ENCODE peak calls at places on chromosomes 2 and 18, in nine cellular contexts. R, L, E, P, Q, I, V, S and C are unnamed samples.

GRCh38 chr2:105734762-105735538 is 9.8 kb upstream of the NCK2 start:
- DNase-seq in L (no peak), V (no peak), E (no peak), Q (no peak), I (peak; percentile 38), S (peak; percentile 84), P (no peak), R (peak; percentile 71), C (no peak)

GRCh38 chr18:11502368-11502767 is 107.0 kb upstream of the SLC35G4 start:
- DNase-seq in E (no peak), S (peak; percentile 48), I (no peak), Q (no peak), P (no peak), L (no peak), R (peak; percentile 38), V (no peak), C (no peak)

GRCh38 chr2:21007129-21008013 is 36.5 kb downstream of the APOB start:
- DNase-seq in L (no peak), I (peak; percentile 1), Q (no peak), R (no peak), P (no peak), E (no peak), V (no peak), S (no peak), C (no peak)

GRCh38 chr18:69490813-69491212 is 90.1 kb downstream of the DOK6 start:
- DNase-seq in V (no peak), E (no peak), S (peak; percentile 82), L (no peak), I (no peak), Q (no peak), P (no peak), R (peak; percentile 54), C (no peak)

GRCh38 chr18:37578886-37579513 is 13.4 kb upstream of the CELF4 start:
- DNase-seq in S (peak; percentile 18), L (no peak), I (peak; percentile 48), V (no peak), E (no peak), R (peak; percentile 47), P (no peak), Q (peak; percentile 57), C (no peak)

GRCh38 chr18:56305583-56305982 is 332.8 kb downstream of the TXNL1 start:
- DNase-seq in R (peak; percentile 26), V (no peak), L (no peak), S (peak; percentile 47), E (no peak), P (no peak), I (no peak), Q (no peak), C (no peak)

GRCh38 chr2:182541268-182541667 is 114.4 kb upstream of the PDE1A start:
- DNase-seq in P (no peak), S (no peak), E (no peak), V (no peak), Q (no peak), R (no peak), I (no peak), L (no peak), C (no peak)

GRCh38 chr18:76487782-76488181 is 7.3 kb downstream of the ZNF516 start:
- DNase-seq in I (no peak), P (no peak), V (peak; percentile 48), E (no peak), Q (no peak), S (peak; percentile 20), L (no peak), R (no peak), C (no peak)

GRCh38 chr2:30448308-30448707 is 1.3 kb downstream of the LCLAT1 start:
- DNase-seq in Q (no peak), L (no peak), R (no peak), S (no peak), P (no peak), E (no peak), I (no peak), V (no peak), C (no peak)

GRCh38 chr2:65499216-65499615 is 66.8 kb upstream of the SPRED2 start:
- DNase-seq in L (no peak), I (no peak), E (no peak), R (no peak), V (no peak), S (no peak), Q (no peak), P (no peak), C (no peak)

GRCh38 chr2:43937269-43937820 is 58.4 kb downstream of the LRPPRC start:
- DNase-seq in R (no peak), E (no peak), V (no peak), I (no peak), Q (no peak), P (no peak), L (no peak), S (no peak), C (no peak)

GRCh38 chr2:44544991-44545390 is 183.2 kb downstream of the CAMKMT start:
- DNase-seq in E (no peak), L (no peak), S (no peak), V (no peak), I (no peak), Q (peak; percentile 41), P (no peak), R (no peak), C (no peak)

GRCh38 chr2:238362611-238363010 is 42.3 kb downstream of the TRAF3IP1 start:
- DNase-seq in S (no peak), Q (no peak), V (no peak), P (no peak), L (no peak), E (no peak), R (no peak), I (no peak), C (no peak)

GRCh38 chr2:45964226-45964841 is 312.9 kb downstream of the PRKCE start:
- DNase-seq in E (no peak), V (peak; percentile 81), I (no peak), Q (peak; percentile 61), S (peak; percentile 91), R (peak; percentile 88), L (peak; percentile 77), P (peak; percentile 97), C (no peak)

GRCh38 chr2:127326289-127326945 is 32.5 kb upstream of the ERCC3 start:
- DNase-seq in I (no peak), R (no peak), V (no peak), E (no peak), Q (no peak), L (no peak), S (no peak), P (no peak), C (no peak)

GRCh38 chr2:96427169-96427568 is 78.0 kb downstream of the NEURL3 start:
- DNase-seq in E (no peak), I (no peak), P (no peak), V (no peak), Q (no peak), R (no peak), L (no peak), S (no peak), C (no peak)

GRCh38 chr2:102483086-102483485 is 10.1 kb downstream of the SLC9A4 start:
- DNase-seq in I (no peak), V (no peak), Q (no peak), L (no peak), S (no peak), P (no peak), E (no peak), R (no peak), C (no peak)

GRCh38 chr2:101012706-101013181 is 10.7 kb downstream of the RPL31 start:
- DNase-seq in P (no peak), R (peak; percentile 60), V (no peak), L (no peak), S (peak; percentile 56), E (peak; percentile 51), I (peak; percentile 52), Q (no peak), C (no peak)

GRCh38 chr18:43034683-43035500 is 80.6 kb downstream of the RIT2 start:
- DNase-seq in P (no peak), R (no peak), V (no peak), E (no peak), Q (no peak), L (no peak), S (no peak), I (peak; percentile 73), C (no peak)

GRCh38 chr2:127413200-127413599 is 5.0 kb upstream of the PROC start:
- DNase-seq in E (no peak), L (no peak), R (no peak), S (peak; percentile 42), P (no peak), V (no peak), Q (no peak), I (no peak), C (no peak)

GRCh38 chr18:11119962-11120361 is 29.4 kb downstream of the PIEZO2 start:
- DNase-seq in I (no peak), P (no peak), E (no peak), V (no peak), S (peak; percentile 72), L (no peak), Q (no peak), R (peak; percentile 54), C (no peak)

GRCh38 chr2:166092889-166093288 is 34.9 kb downstream of the SCN1A start:
- DNase-seq in R (peak; percentile 15), I (no peak), S (peak; percentile 54), P (no peak), E (no peak), L (no peak), Q (no peak), V (no peak), C (no peak)

GRCh38 chr2:80054339-80054675 is 250.2 kb downstream of the LRRTM1 start:
- DNase-seq in L (no peak), S (peak; percentile 55), R (no peak), Q (peak; percentile 30), P (no peak), E (no peak), V (no peak), I (peak; percentile 74), C (no peak)

GRCh38 chr2:176246324-176246723 is 22.9 kb upstream of the MTX2 start:
- DNase-seq in Q (no peak), L (no peak), I (no peak), S (no peak), P (no peak), E (no peak), V (no peak), R (no peak), C (no peak)

GRCh38 chr2:8399731-8400130 is 282.1 kb upstream of the ID2 start:
- DNase-seq in P (no peak), I (no peak), V (no peak), E (no peak), Q (no peak), S (no peak), L (no peak), R (no peak), C (no peak)